ENCODE peak calls at places on chromosomes 13 and 19, in nine cellular contexts. S is fibroblast of mammary gland; J is Ammon's horn; Z is mucosa of descending colon; N is nephron progenitor cell; K is RWPE1; Q is stimulated activated CD8-positive, alpha-beta memory T cell treated with anti-CD3 and anti-CD28 coated beads, Interleukin-4, amount 100 ng/mL, for 1 hour; E is GM04503; D is activated CD8-positive, alpha-beta memory T cell treated with anti-CD3 and anti-CD28 coated beads, Interleukin-2, amount 50 U/mL, for 4 hours. X is an unnamed sample.

GRCh38 chr19:31678421-31678820 is 329.2 kb upstream of the TSHZ3 start:
- DNase-seq in S (peak; percentile 18), J (no peak), Z (no peak), N (no peak), K (no peak), Q (no peak), E (no peak), D (no peak), X (no peak)

GRCh38 chr19:47408156-47408938 is 11.0 kb downstream of the MEIS3 start:
- DNase-seq in S (no peak), J (no peak), Z (no peak), N (no peak), K (no peak), Q (no peak), E (no peak), D (no peak), X (no peak)

GRCh38 chr13:42312817-42313431 is 41.0 kb downstream of the AKAP11 start:
- DNase-seq in S (no peak), J (peak; percentile 36), Z (no peak), N (no peak), K (no peak), Q (no peak), E (no peak), D (no peak), X (no peak)

GRCh38 chr13:94595943-94596574 is at the start of gene TGDS:
- DNase-seq in S (peak; percentile 93), J (peak; percentile 92), Z (peak; percentile 97), N (peak; percentile 85), K (peak; percentile 75), Q (peak; percentile 75), E (peak; percentile 68), D (peak; percentile 85), X (peak; percentile 92)

GRCh38 chr19:20079487-20079886 is 1.7 kb downstream of the ZNF90 start:
- DNase-seq in S (peak; percentile 15), J (no peak), Z (no peak), N (no peak), K (no peak), Q (no peak), E (no peak), D (no peak), X (no peak)

GRCh38 chr13:25971499-25972145 is 80.2 kb downstream of the SHISA2 start:
- DNase-seq in S (no peak), J (peak; percentile 51), Z (no peak), N (no peak), K (no peak), Q (no peak), E (no peak), D (peak; percentile 42), X (no peak)

GRCh38 chr19:40745402-40745780 is 4.9 kb downstream of the ACTMAP start:
- DNase-seq in S (peak; percentile 51), J (no peak), Z (no peak), N (no peak), K (no peak), Q (no peak), E (peak; percentile 25), D (no peak), X (no peak)

GRCh38 chr13:32629313-32629712 is 43.1 kb downstream of the PDS5B start:
- DNase-seq in S (peak; percentile 17), J (no peak), Z (no peak), N (no peak), K (no peak), Q (no peak), E (no peak), D (no peak), X (no peak)

GRCh38 chr19:15227261-15227660 is 5.0 kb downstream of the EPHX3 start:
- DNase-seq in S (no peak), J (no peak), Z (no peak), N (no peak), K (no peak), Q (no peak), E (no peak), D (no peak), X (no peak)

GRCh38 chr13:50842711-50843255 is 709 bp downstream of the DLEU7 start:
- DNase-seq in S (no peak), J (no peak), Z (no peak), N (no peak), K (no peak), Q (no peak), E (no peak), D (no peak), X (no peak)

GRCh38 chr13:99417151-99417820 is 84.0 kb upstream of the TM9SF2 start:
- DNase-seq in S (no peak), J (no peak), Z (no peak), N (peak; percentile 38), K (no peak), Q (no peak), E (no peak), D (no peak), X (no peak)

GRCh38 chr13:95236774-95237173 is 64.5 kb downstream of the ABCC4 start:
- DNase-seq in S (no peak), J (no peak), Z (no peak), N (no peak), K (no peak), Q (no peak), E (no peak), D (no peak), X (no peak)

GRCh38 chr13:35927554-35927953 is 203.6 kb downstream of the DCLK1 start:
- DNase-seq in S (peak; percentile 97), J (no peak), Z (no peak), N (no peak), K (peak; percentile 15), Q (no peak), E (peak; percentile 70), D (no peak), X (peak; percentile 13)

GRCh38 chr19:10104665-10105221 is 1.4 kb upstream of the PPAN start:
- DNase-seq in S (no peak), J (no peak), Z (peak; percentile 70), N (no peak), K (no peak), Q (peak; percentile 61), E (no peak), D (peak; percentile 75), X (no peak)

GRCh38 chr19:45768644-45769053 is 403 bp downstream of the SIX5 start:
- DNase-seq in S (peak; percentile 43), J (no peak), Z (peak; percentile 70), N (peak; percentile 69), K (peak; percentile 59), Q (no peak), E (no peak), D (peak; percentile 42), X (peak; percentile 72)

GRCh38 chr19:53977991-53978731 is 13.3 kb upstream of the CACNG6 start:
- DNase-seq in S (peak; percentile 80), J (peak; percentile 93), Z (no peak), N (peak; percentile 88), K (peak; percentile 80), Q (no peak), E (peak; percentile 18), D (no peak), X (no peak)

GRCh38 chr13:74191036-74191809 is 57.0 kb upstream of the KLF12 start:
- DNase-seq in S (no peak), J (no peak), Z (no peak), N (peak; percentile 8), K (no peak), Q (no peak), E (no peak), D (no peak), X (no peak)

GRCh38 chr13:37360556-37360955 is 238.0 kb downstream of the POSTN start:
- DNase-seq in S (no peak), J (no peak), Z (no peak), N (no peak), K (no peak), Q (no peak), E (no peak), D (no peak), X (no peak)

GRCh38 chr19:55341191-55342043 is 1.7 kb downstream of the KMT5C start:
- DNase-seq in S (peak; percentile 56), J (peak; percentile 63), Z (peak; percentile 82), N (peak; percentile 83), K (peak; percentile 84), Q (no peak), E (no peak), D (peak; percentile 43), X (peak; percentile 66)

GRCh38 chr13:50030315-50030714 is 15.1 kb downstream of the KCNRG start:
- DNase-seq in S (no peak), J (no peak), Z (no peak), N (no peak), K (no peak), Q (no peak), E (no peak), D (no peak), X (peak; percentile 24)

GRCh38 chr13:46119883-46120614 is 15.2 kb upstream of the CPB2 start:
- DNase-seq in S (peak; percentile 64), J (no peak), Z (no peak), N (no peak), K (peak; percentile 22), Q (no peak), E (no peak), D (no peak), X (peak; percentile 77)

GRCh38 chr13:76016799-76017198 is 380.7 kb downstream of the LMO7 start:
- DNase-seq in S (peak; percentile 53), J (peak; percentile 11), Z (no peak), N (peak; percentile 7), K (no peak), Q (no peak), E (no peak), D (no peak), X (peak; percentile 62)

GRCh38 chr13:109729031-109729870 is 57.1 kb downstream of the IRS2 start:
- DNase-seq in S (no peak), J (no peak), Z (no peak), N (no peak), K (no peak), Q (no peak), E (no peak), D (no peak), X (no peak)

GRCh38 chr19:7930765-7931164 is 4.8 kb upstream of the CTXN1 start:
- DNase-seq in S (no peak), J (no peak), Z (no peak), N (no peak), K (no peak), Q (no peak), E (no peak), D (no peak), X (no peak)

GRCh38 chr13:95404141-95404882 is 103.1 kb upstream of the ABCC4 start:
- DNase-seq in S (peak; percentile 81), J (peak; percentile 95), Z (peak; percentile 81), N (peak; percentile 85), K (peak; percentile 80), Q (peak; percentile 47), E (peak; percentile 18), D (peak; percentile 76), X (peak; percentile 88)

GRCh38 chr13:29707876-29708543 is 112.5 kb upstream of the SLC7A1 start:
- DNase-seq in S (peak; percentile 60), J (no peak), Z (peak; percentile 50), N (no peak), K (peak; percentile 58), Q (peak; percentile 6), E (no peak), D (peak; percentile 39), X (peak; percentile 62)

GRCh38 chr19:1054102-1055027 is 12.6 kb upstream of the ARHGAP45 start:
- DNase-seq in S (no peak), J (no peak), Z (no peak), N (no peak), K (no peak), Q (no peak), E (no peak), D (no peak), X (no peak)

GRCh38 chr13:76822691-76823267 is 63.4 kb downstream of the KCTD12 start:
- DNase-seq in S (peak; percentile 69), J (no peak), Z (no peak), N (no peak), K (peak; percentile 8), Q (no peak), E (no peak), D (no peak), X (peak; percentile 51)

GRCh38 chr19:33720155-33720493 is 76.5 kb upstream of the KCTD15 start:
- DNase-seq in S (no peak), J (no peak), Z (no peak), N (no peak), K (no peak), Q (no peak), E (no peak), D (no peak), X (no peak)

GRCh38 chr13:113936566-113936965 is 37.3 kb downstream of the C13orf46 start:
- DNase-seq in S (no peak), J (no peak), Z (no peak), N (no peak), K (no peak), Q (no peak), E (no peak), D (no peak), X (no peak)

GRCh38 chr19:13699786-13700185 is 64.5 kb upstream of the MRI1 start:
- DNase-seq in S (no peak), J (no peak), Z (no peak), N (no peak), K (no peak), Q (no peak), E (no peak), D (no peak), X (no peak)

X was measured in MCF 10A.